ENCODE peak calls at places on chromosomes 5 and 9, in six cellular contexts. A, M, V, U, Z and T are unnamed samples.
A peak's percentile ranks its signal among the peaks of the same experiment; 100 is the strongest.

GRCh38 chr9:70044450-70045307 is 1.0 kb downstream of the MAMDC2 start:
- DNase-seq in Z (no peak), U (no peak), A (peak; percentile 65), V (peak; percentile 16), M (no peak), T (no peak)

GRCh38 chr9:87007711-87008360 is 60.5 kb upstream of the GAS1 start:
- DNase-seq in A (no peak), M (peak; percentile 74), Z (no peak), U (no peak), V (no peak), T (no peak)

GRCh38 chr5:142747034-142747433 is 23.1 kb upstream of the ARHGAP26 start:
- DNase-seq in Z (no peak), A (no peak), M (peak; percentile 82), V (no peak), U (no peak), T (no peak)

GRCh38 chr5:59608745-59609144 is 284.8 kb downstream of the PDE4D start:
- DNase-seq in U (no peak), A (no peak), Z (no peak), M (no peak), V (no peak), T (no peak)

GRCh38 chr5:128193676-128194390 is 110.3 kb downstream of the SLC12A2 start:
- DNase-seq in Z (no peak), M (no peak), U (no peak), V (no peak), A (no peak), T (no peak)

GRCh38 chr9:129333613-129333960 is 155.5 kb upstream of the IER5L start:
- DNase-seq in U (no peak), M (no peak), Z (no peak), A (no peak), V (no peak), T (no peak)

GRCh38 chr9:89179535-89179919 is 909 bp upstream of the SHC3 start:
- DNase-seq in V (no peak), U (no peak), M (no peak), Z (no peak), A (no peak), T (no peak)

GRCh38 chr9:6855860-6856259 is 98.1 kb downstream of the KDM4C start:
- DNase-seq in U (no peak), M (no peak), Z (no peak), V (no peak), A (no peak), T (no peak)

GRCh38 chr9:136412912-136413420 is 2.5 kb downstream of the PMPCA start:
- DNase-seq in V (no peak), A (no peak), Z (no peak), M (no peak), U (no peak), T (no peak)

GRCh38 chr9:5871785-5872184 is 18.9 kb upstream of the MLANA start:
- DNase-seq in V (no peak), U (no peak), A (no peak), Z (no peak), M (no peak), T (no peak)

GRCh38 chr9:136117291-136118060 is 1.2 kb downstream of the TMEM250 start:
- DNase-seq in Z (peak; percentile 65), A (peak; percentile 81), M (no peak), V (no peak), U (peak; percentile 59), T (no peak)

GRCh38 chr9:100322954-100323536 is 29.7 kb downstream of the TEX10 start:
- DNase-seq in U (peak; percentile 55), Z (no peak), M (peak; percentile 31), V (peak; percentile 21), A (no peak), T (no peak)

GRCh38 chr5:41882765-41883164 is 12.5 kb upstream of the OXCT1 start:
- DNase-seq in Z (no peak), V (no peak), U (no peak), M (no peak), A (no peak), T (no peak)

GRCh38 chr9:96383165-96383939 is at the start of gene SLC35D2:
- DNase-seq in Z (peak; percentile 23), A (peak; percentile 84), V (no peak), U (no peak), M (peak; percentile 18), T (no peak)

GRCh38 chr5:155556222-155556621 is 542.7 kb downstream of the KIF4B start:
- DNase-seq in A (no peak), M (no peak), U (no peak), V (no peak), Z (no peak), T (no peak)

GRCh38 chr9:134182554-134183219 is 18.3 kb upstream of the RNU6ATAC start:
- DNase-seq in M (no peak), V (no peak), Z (no peak), U (no peak), A (peak; percentile 32), T (no peak)

GRCh38 chr5:117692606-117693005 is 1118.0 kb upstream of the SEMA6A start:
- DNase-seq in M (no peak), U (no peak), Z (no peak), A (no peak), V (no peak), T (no peak)

GRCh38 chr9:114604974-114605373 is 6.1 kb upstream of the TMEM268 start:
- DNase-seq in V (no peak), M (no peak), U (peak; percentile 86), Z (no peak), A (no peak), T (no peak)

GRCh38 chr9:135641745-135642144 is 2.4 kb upstream of the GLT6D1 start:
- DNase-seq in Z (no peak), A (no peak), U (no peak), V (no peak), M (no peak), T (no peak)

GRCh38 chr9:117160254-117160653 is 254.6 kb downstream of the ASTN2 start:
- DNase-seq in U (peak; percentile 6), V (no peak), Z (no peak), A (no peak), M (no peak), T (no peak)

GRCh38 chr5:136198453-136198852 is 5.5 kb upstream of the SMIM32 start:
- DNase-seq in U (no peak), M (no peak), V (no peak), Z (no peak), A (no peak), T (no peak)

GRCh38 chr9:134222018-134222573 is 57.7 kb upstream of the RNU6ATAC start:
- DNase-seq in M (no peak), U (no peak), A (peak; percentile 56), Z (no peak), V (no peak), T (no peak)

GRCh38 chr9:16626577-16627130 is 243.8 kb downstream of the BNC2 start:
- DNase-seq in M (peak; percentile 61), V (peak; percentile 77), Z (no peak), A (no peak), U (no peak), T (peak; percentile 45)

GRCh38 chr9:30796806-30797205 is 1587.6 kb upstream of the ACO1 start:
- DNase-seq in Z (no peak), A (no peak), V (no peak), M (no peak), U (no peak), T (no peak)

GRCh38 chr9:138011951-138012500 is 134.4 kb downstream of the CACNA1B start:
- DNase-seq in Z (no peak), U (no peak), V (no peak), A (no peak), M (no peak), T (no peak)

GRCh38 chr5:6545770-6546690 is 86.8 kb downstream of the NSUN2 start:
- DNase-seq in M (no peak), U (no peak), V (no peak), Z (no peak), A (no peak), T (no peak)

GRCh38 chr9:95425910-95426551 is 90.7 kb downstream of the PTCH1 start:
- DNase-seq in U (peak; percentile 47), V (no peak), Z (peak; percentile 28), A (no peak), M (no peak), T (no peak)

GRCh38 chr9:114278881-114279570 is 43.9 kb upstream of the ORM1 start:
- DNase-seq in A (no peak), U (no peak), V (no peak), M (no peak), Z (no peak), T (no peak)

GRCh38 chr5:137618476-137618875 is 117.4 kb downstream of the KLHL3 start:
- DNase-seq in Z (no peak), M (no peak), U (no peak), A (no peak), V (no peak), T (no peak)